ENCODE peak calls at places on chromosomes 3 and 15, in four cellular contexts. Y is stimulated activated CD8-positive, alpha-beta memory T cell treated with anti-CD3 and anti-CD28 coated beads, Interleukin-2, amount 100 ng/mL, for 1 hour; O is IMR-90; E is Right ventricle myocardium inferior. T is an unnamed sample.

GRCh38 chr3:129441782-129442181 is 1.8 kb downstream of the IFT122 start:
- DNase-seq in Y (no peak), O (peak; percentile 50), E (no peak), T (no peak)

GRCh38 chr3:113234028-113234427 is 22.7 kb downstream of the BOC start:
- DNase-seq in Y (no peak), O (no peak), E (no peak), T (no peak)

GRCh38 chr3:61875073-61875472 is 313.7 kb downstream of the PTPRG start:
- DNase-seq in Y (no peak), O (peak; percentile 62), E (no peak), T (no peak)

GRCh38 chr15:80485370-80486164 is 81.4 kb downstream of the ARNT2 start:
- DNase-seq in Y (no peak), O (no peak), E (no peak), T (no peak)

GRCh38 chr3:108973019-108973418 is 19.3 kb upstream of the GUCA1C start:
- DNase-seq in Y (no peak), O (no peak), E (no peak), T (no peak)

GRCh38 chr3:144760831-144761230 is 789.2 kb downstream of the DIPK2A start:
- DNase-seq in Y (no peak), O (no peak), E (no peak), T (no peak)

GRCh38 chr15:28106294-28107110 is 7.4 kb upstream of the OCA2 start:
- DNase-seq in Y (no peak), O (no peak), E (no peak), T (peak; percentile 18)

GRCh38 chr3:171077261-171077660 is 50.7 kb upstream of the SLC2A2 start:
- DNase-seq in Y (no peak), O (no peak), E (no peak), T (no peak)

GRCh38 chr15:61527836-61528589 is 298.9 kb upstream of the RORA start:
- DNase-seq in Y (no peak), O (no peak), E (no peak), T (no peak)

GRCh38 chr3:150738688-150739087 is 24.3 kb downstream of the SIAH2 start:
- DNase-seq in Y (no peak), O (no peak), E (no peak), T (no peak)

GRCh38 chr3:194339356-194339755 is 11.8 kb downstream of the CPN2 start:
- DNase-seq in Y (no peak), O (no peak), E (no peak), T (no peak)

GRCh38 chr3:135240426-135240825 is 445.4 kb downstream of the EPHB1 start:
- DNase-seq in Y (no peak), O (no peak), E (no peak), T (no peak)

GRCh38 chr3:183100376-183100775 is 1.1 kb upstream of the MCCC1 start:
- DNase-seq in Y (no peak), O (peak; percentile 60), E (no peak), T (no peak)

GRCh38 chr15:67025719-67026118 is 39.7 kb upstream of the SMAD3 start:
- DNase-seq in Y (no peak), O (peak; percentile 51), E (no peak), T (no peak)

GRCh38 chr3:129112308-129113052 is 9.1 kb downstream of the RAB43 start:
- DNase-seq in Y (no peak), O (peak; percentile 35), E (no peak), T (peak; percentile 91)

GRCh38 chr3:68699541-68699940 is 232.8 kb downstream of the TAFA4 start:
- DNase-seq in Y (no peak), O (no peak), E (no peak), T (no peak)

GRCh38 chr15:69798481-69799315 is 299.0 kb downstream of the TLE3 start:
- DNase-seq in Y (no peak), O (peak; percentile 54), E (no peak), T (no peak)

GRCh38 chr3:124163689-124164088 is 171.8 kb upstream of the ROPN1 start:
- DNase-seq in Y (no peak), O (no peak), E (no peak), T (no peak)

GRCh38 chr15:78396976-78397375 is 41.0 kb upstream of the IREB2 start:
- DNase-seq in Y (no peak), O (peak; percentile 10), E (no peak), T (no peak)

GRCh38 chr3:13508496-13508895 is 28.4 kb downstream of the HDAC11 start:
- DNase-seq in Y (no peak), O (no peak), E (peak; percentile 47), T (no peak)

GRCh38 chr15:71707230-71708051 is 102.9 kb upstream of the NR2E3 start:
- DNase-seq in Y (no peak), O (peak; percentile 41), E (no peak), T (no peak)

GRCh38 chr3:63561879-63562278 is 90.6 kb upstream of the SNTN start:
- DNase-seq in Y (no peak), O (no peak), E (no peak), T (no peak)

GRCh38 chr3:72661115-72661457 is 187.2 kb downstream of the SHQ1 start:
- DNase-seq in Y (no peak), O (peak; percentile 63), E (peak; percentile 73), T (no peak)

GRCh38 chr3:28576590-28577220 is 228.1 kb upstream of the AZI2 start:
- DNase-seq in Y (no peak), O (no peak), E (no peak), T (no peak)

GRCh38 chr3:172107403-172107802 is 68.0 kb downstream of the FNDC3B start:
- DNase-seq in Y (no peak), O (no peak), E (no peak), T (peak; percentile 66)

GRCh38 chr15:44879066-44879465 is 77.4 kb upstream of the TERB2 start:
- DNase-seq in Y (no peak), O (no peak), E (no peak), T (no peak)

GRCh38 chr3:156160653-156161052 is 40.3 kb downstream of the KCNAB1 start:
- DNase-seq in Y (no peak), O (no peak), E (no peak), T (no peak)

GRCh38 chr3:153615863-153616262 is 453.8 kb downstream of the RAP2B start:
- DNase-seq in Y (no peak), O (no peak), E (no peak), T (no peak)

GRCh38 chr15:44485880-44486279 is 51.1 kb upstream of the EIF3J start:
- DNase-seq in Y (no peak), O (no peak), E (no peak), T (no peak)

GRCh38 chr15:56892651-56893348 is 25.6 kb upstream of the TCF12 start:
- DNase-seq in Y (no peak), O (no peak), E (no peak), T (no peak)

GRCh38 chr15:62579842-62580241 is 414.8 kb upstream of the C2CD4B start:
- DNase-seq in Y (no peak), O (no peak), E (no peak), T (no peak)

GRCh38 chr3:194449913-194450312 is 36.9 kb downstream of the ATP13A3 start:
- DNase-seq in Y (no peak), O (no peak), E (no peak), T (no peak)

T was measured in stimulated activated naive CD8-positive, alpha-beta T cell treated with anti-CD3 and anti-CD28 coated beads, Interleukin-15, amount 100 ng/mL, for 72 hours.